ENCODE peak calls at places on chromosomes 12 and 14, in five cellular contexts. D, X, Q, L and C are unnamed samples.

GRCh38 chr14:96146131-96146771 is 58.4 kb upstream of the BDKRB2 start:
- DNase-seq in Q (peak), L (no peak), D (peak), X (peak), C (no peak)

GRCh38 chr14:35940291-35940690 is 114.2 kb downstream of the BRMS1L start:
- DNase-seq in D (no peak), L (no peak), Q (no peak), X (no peak), C (no peak)

GRCh38 chr12:63857771-63858670 is 13.5 kb downstream of the SRGAP1 start:
- DNase-seq in L (no peak), D (no peak), X (no peak), Q (peak), C (no peak)

GRCh38 chr12:93020225-93020997 is 91.3 kb upstream of the EEA1 start:
- DNase-seq in X (peak), L (no peak), Q (no peak), D (no peak), C (no peak)

GRCh38 chr12:26821212-26821701 is 11.7 kb downstream of the ITPR2 start:
- DNase-seq in L (no peak), X (no peak), Q (peak), D (no peak), C (no peak)

GRCh38 chr12:11622774-11623375 is 26.6 kb upstream of the ETV6 start:
- DNase-seq in Q (no peak), X (peak), L (no peak), D (no peak), C (no peak)

GRCh38 chr14:91339606-91340369 is 77.8 kb downstream of the CCDC88C start:
- DNase-seq in L (no peak), D (no peak), Q (no peak), X (no peak), C (no peak)

GRCh38 chr12:128259556-128260070 is 7.4 kb upstream of the TMEM132C start:
- DNase-seq in D (peak), L (no peak), X (peak), Q (no peak), C (peak)

GRCh38 chr14:20604291-20604690 is 13.1 kb upstream of the RNASE12 start:
- DNase-seq in D (no peak), Q (no peak), X (no peak), L (no peak), C (no peak)

GRCh38 chr12:106194351-106194750 is 53.5 kb downstream of the CKAP4 start:
- DNase-seq in X (no peak), L (no peak), Q (no peak), D (no peak), C (no peak)

GRCh38 chr12:123384994-123385376 is 1.1 kb downstream of the KMT5A start:
- DNase-seq in X (no peak), L (no peak), D (no peak), Q (peak), C (no peak)

GRCh38 chr14:73814158-73814557 is 37.5 kb upstream of the PTGR2 start:
- DNase-seq in X (no peak), D (no peak), L (no peak), Q (no peak), C (no peak)

GRCh38 chr14:69945347-69945746 is 66.1 kb downstream of the SMOC1 start:
- DNase-seq in Q (no peak), L (no peak), D (no peak), X (no peak), C (no peak)

GRCh38 chr12:19131020-19131431 is 1.5 kb downstream of the PLEKHA5 start:
- DNase-seq in X (peak), L (no peak), Q (peak), D (peak), C (no peak)

GRCh38 chr14:96187216-96188050 is 17.2 kb upstream of the BDKRB2 start:
- DNase-seq in D (no peak), L (no peak), X (no peak), Q (no peak), C (no peak)

GRCh38 chr12:52147367-52147972 is 44.3 kb downstream of the KRT80 start:
- DNase-seq in L (no peak), Q (peak), D (no peak), X (peak), C (no peak)

GRCh38 chr12:121465921-121466799 is 66.2 kb downstream of the RNF34 start:
- DNase-seq in X (peak), L (peak), Q (peak), D (no peak), C (no peak)

GRCh38 chr12:113980537-113981337 is 14.6 kb upstream of the RBM19 start:
- DNase-seq in D (peak), Q (peak), X (peak), L (peak), C (peak)

GRCh38 chr14:68365228-68365627 is 427.6 kb downstream of the ZFP36L1 start:
- DNase-seq in L (no peak), D (no peak), X (no peak), Q (peak), C (no peak)

GRCh38 chr14:94543450-94544123 is 17.7 kb upstream of the SERPINA4 start:
- DNase-seq in D (no peak), Q (no peak), X (no peak), L (no peak), C (no peak)

GRCh38 chr12:81094718-81095360 is 17.0 kb downstream of the ACSS3 start:
- DNase-seq in L (no peak), D (no peak), X (peak), Q (no peak), C (no peak)

GRCh38 chr14:99654235-99655000 is 9.5 kb downstream of the HHIPL1 start:
- DNase-seq in L (no peak), D (no peak), Q (peak), X (peak), C (no peak)

GRCh38 chr12:86724716-86725115 is 468.5 kb upstream of the MGAT4C start:
- DNase-seq in L (no peak), D (no peak), X (no peak), Q (peak), C (no peak)

GRCh38 chr14:61106627-61107147 is 125.6 kb downstream of the SLC38A6 start:
- DNase-seq in X (peak), Q (no peak), L (no peak), D (no peak), C (no peak)

GRCh38 chr12:30847259-30847658 is 79.3 kb upstream of the TSPAN11 start:
- DNase-seq in L (no peak), D (peak), Q (peak), X (peak), C (peak)

GRCh38 chr14:103679351-103679750 is 35.9 kb downstream of the XRCC3 start:
- DNase-seq in D (no peak), Q (peak), L (peak), X (peak), C (peak)